ENCODE peak calls at places on chromosomes 1 and 21, in four cellular contexts. H, D, X and J are unnamed samples.
A peak's percentile ranks its signal among the peaks of the same experiment; 100 is the strongest.

GRCh38 chr1:51000651-51001050 is 30.6 kb downstream of the CDKN2C start:
- DNase-seq in H (no peak), D (no peak), X (no peak), J (no peak)

GRCh38 chr1:155173478-155174333 is at the start of gene TRIM46:
- DNase-seq in H (peak; percentile 34), D (peak; percentile 81), X (peak; percentile 68), J (peak; percentile 66)

GRCh38 chr1:192579319-192579738 is 3.8 kb downstream of the RGS1 start:
- DNase-seq in D (no peak), X (peak; percentile 80), H (peak; percentile 28), J (no peak)

GRCh38 chr1:107153033-107153432 is 12.2 kb downstream of the NTNG1 start:
- DNase-seq in X (no peak), D (no peak), H (no peak), J (no peak)

GRCh38 chr1:37726191-37726590 is 33.9 kb downstream of the CDCA8 start:
- DNase-seq in D (no peak), X (no peak), H (no peak), J (no peak)

GRCh38 chr21:33539612-33540011 is 2.3 kb downstream of the GART start:
- DNase-seq in X (no peak), H (peak; percentile 67), D (no peak), J (no peak)

GRCh38 chr1:201756411-201756810 is 72.5 kb upstream of the IPO9 start:
- DNase-seq in X (peak; percentile 65), D (no peak), H (peak; percentile 80), J (no peak)

GRCh38 chr1:227234998-227235405 is 83.3 kb downstream of the CDC42BPA start:
- DNase-seq in H (peak; percentile 73), D (peak; percentile 40), X (peak; percentile 76), J (no peak)

GRCh38 chr1:107140703-107141490 is at the start of gene NTNG1:
- DNase-seq in X (no peak), D (peak; percentile 45), H (no peak), J (peak; percentile 15)

GRCh38 chr1:155077346-155077745 is 1.3 kb upstream of the EFNA3 start:
- DNase-seq in H (no peak), D (no peak), X (no peak), J (no peak)

GRCh38 chr1:39776886-39777683 is 5.9 kb upstream of the OXCT2 start:
- DNase-seq in D (no peak), H (no peak), X (no peak), J (no peak)

GRCh38 chr1:188706742-188707141 is 1770.9 kb downstream of the BRINP3 start:
- DNase-seq in H (peak; percentile 89), X (peak; percentile 85), D (no peak), J (no peak)

GRCh38 chr1:51877434-51878306 is 857 bp downstream of the NRDC start:
- DNase-seq in H (peak; percentile 42), X (peak; percentile 72), D (peak; percentile 38), J (no peak)

GRCh38 chr1:71770121-71770520 is 512.2 kb downstream of the NEGR1 start:
- DNase-seq in X (no peak), H (peak; percentile 77), D (no peak), J (no peak)

GRCh38 chr1:224697888-224698450 is 81.9 kb downstream of the CNIH3 start:
- DNase-seq in H (no peak), X (no peak), D (no peak), J (no peak)

GRCh38 chr1:32361674-32362473 is 411 bp downstream of the FAM229A start:
- DNase-seq in D (peak; percentile 58), H (no peak), X (peak; percentile 42), J (no peak)

GRCh38 chr1:92486251-92487077 is at the start of gene GFI1:
- DNase-seq in H (no peak), X (peak; percentile 13), D (peak; percentile 75), J (peak; percentile 35)

GRCh38 chr1:8970870-8971337 is 25.2 kb downstream of the CA6 start:
- DNase-seq in D (no peak), X (no peak), H (no peak), J (no peak)

GRCh38 chr1:12580054-12580887 is 37.7 kb downstream of the DHRS3 start:
- DNase-seq in D (no peak), X (peak; percentile 43), H (peak; percentile 51), J (no peak)

GRCh38 chr1:88060112-88060673 is 623.9 kb upstream of the PKN2 start:
- DNase-seq in D (no peak), H (no peak), X (no peak), J (no peak)

GRCh38 chr1:222974496-222974895 is 159.7 kb downstream of the DISP1 start:
- DNase-seq in H (peak; percentile 94), D (no peak), X (peak; percentile 94), J (no peak)

GRCh38 chr1:177517556-177517955 is 346.8 kb downstream of the BRINP2 start:
- DNase-seq in X (peak; percentile 47), D (no peak), H (peak; percentile 24), J (no peak)

DNA sequence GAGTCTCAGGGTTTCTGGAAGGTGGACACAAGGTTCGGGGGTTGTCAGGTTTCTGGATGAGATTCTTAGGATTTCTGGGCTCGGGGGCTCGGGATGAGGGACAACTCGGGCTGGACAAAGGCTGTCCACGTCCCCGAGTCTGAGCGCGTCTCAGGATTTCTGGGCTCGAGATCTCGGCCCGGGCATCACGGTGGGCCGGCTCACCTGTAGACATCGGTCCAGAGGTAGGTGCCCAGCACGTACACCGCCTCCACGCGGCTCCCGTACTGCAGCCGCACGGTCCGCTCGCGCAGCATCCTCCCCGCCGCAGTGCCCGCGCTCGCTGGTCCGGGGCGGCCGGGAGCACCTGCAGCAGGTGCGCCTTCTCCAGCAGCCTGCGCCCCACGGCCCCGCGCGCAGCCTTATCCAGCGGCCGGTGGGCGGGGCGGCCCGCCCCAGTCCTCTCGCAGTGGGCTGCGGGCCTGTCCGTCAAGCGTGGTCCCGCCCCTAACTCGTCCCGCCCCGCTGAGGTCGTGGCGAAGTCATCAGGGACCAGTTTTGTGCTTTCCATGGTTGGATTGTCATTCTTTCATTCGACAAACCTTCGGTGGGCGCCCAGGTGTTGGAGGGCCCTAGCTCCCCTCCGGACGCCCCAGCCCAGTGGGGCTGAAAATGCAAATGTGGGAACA is at the start of gene PADI2:
- DNase-seq in H (peak; percentile 12), X (peak; percentile 44), D (peak; percentile 80), J (peak; percentile 57)
- H3K14ac ChIP-seq in H (no peak within 1 kb of the TSS), X (no peak within 1 kb of the TSS), D (peak within 1 kb of the TSS; percentile 10), J (peak within 1 kb of the TSS; percentile 15)

DNA sequence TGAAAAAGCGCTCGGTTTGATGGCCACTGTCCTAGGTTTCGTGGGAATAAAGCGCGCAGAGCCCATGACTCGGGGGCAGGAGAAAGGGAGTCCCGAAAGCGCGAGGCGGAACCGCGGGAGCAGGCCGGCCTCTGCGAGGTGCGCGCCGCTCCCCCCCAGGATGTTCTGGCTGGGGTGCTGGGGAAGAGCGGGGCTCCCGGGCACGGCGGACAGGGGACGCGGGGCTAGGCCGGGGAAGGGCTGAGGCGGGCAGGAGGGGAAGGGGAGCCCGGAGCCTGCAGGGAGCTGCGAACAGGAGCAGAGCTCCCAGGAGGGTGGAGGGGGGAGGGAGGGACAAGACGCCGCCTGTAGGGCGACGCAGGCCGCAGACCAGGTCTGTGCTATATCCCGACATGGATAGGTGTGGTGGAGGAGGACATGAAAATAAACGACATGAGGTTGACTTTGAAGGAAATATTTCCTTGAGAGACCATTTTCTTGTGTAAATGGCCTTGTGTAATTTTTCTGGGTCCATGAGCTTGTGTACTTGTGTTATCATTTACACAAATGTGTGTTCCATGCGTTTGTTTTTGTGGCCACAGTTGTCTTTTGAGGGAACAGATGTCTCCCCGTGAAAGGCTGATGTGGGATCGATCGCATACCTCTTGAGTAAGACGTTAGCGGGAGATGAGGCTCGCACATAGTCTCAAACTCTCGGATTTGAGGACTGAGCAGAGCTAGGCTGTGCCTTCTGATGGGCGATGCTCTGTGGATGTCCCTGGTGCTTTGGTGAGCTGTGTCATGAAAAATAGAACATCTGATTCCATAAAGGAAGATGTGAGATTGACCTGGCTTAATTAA is 1.3 kb downstream of the PCNT start:
- DNase-seq in D (peak; percentile 75), H (peak; percentile 47), X (peak; percentile 71), J (peak; percentile 38)
- H2BK5ac ChIP-seq in D (no peak overlapping the region), H (peak overlapping the region; percentile 62), X (no peak overlapping the region), J (peak overlapping the region; percentile 93)

DNA sequence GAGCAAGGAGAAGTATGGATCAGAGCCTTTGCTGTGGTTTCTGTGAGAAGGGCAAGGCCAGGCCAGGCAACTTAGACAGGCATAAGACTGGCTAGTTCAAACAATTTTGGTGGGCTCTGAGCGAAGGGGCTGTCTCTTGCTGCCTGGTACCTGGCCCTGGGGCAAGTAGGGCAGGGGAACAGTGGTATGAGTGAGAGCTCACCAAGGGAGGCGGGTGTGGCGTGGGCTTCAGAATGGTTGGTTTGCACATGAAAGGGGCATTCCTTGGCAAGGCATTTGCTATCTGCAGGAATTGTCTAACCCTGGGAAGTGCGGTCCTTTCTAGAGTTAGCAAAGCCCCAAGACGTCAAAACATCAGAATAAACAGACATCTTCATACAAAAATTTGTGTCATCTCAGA is 210.5 kb downstream of the CAMTA1 start:
- DNase-seq in H (no peak), D (no peak), X (no peak), J (no peak)
- H3K14ac ChIP-seq in H (no peak overlapping the region), D (no peak overlapping the region), X (no peak overlapping the region), J (no peak overlapping the region)

GRCh38 chr1:33713058-33713877 is 150.6 kb upstream of the HMGB4 start:
- DNase-seq in X (no peak), D (no peak), H (no peak), J (no peak)

GRCh38 chr1:33712176-33712575 is 151.7 kb upstream of the HMGB4 start:
- DNase-seq in D (no peak), X (no peak), H (no peak), J (peak; percentile 17)

GRCh38 chr1:33710989-33711388 is 152.9 kb upstream of the HMGB4 start:
- DNase-seq in X (no peak), D (no peak), H (peak; percentile 2), J (no peak)

GRCh38 chr1:33709780-33710713 is 153.8 kb upstream of the HMGB4 start:
- DNase-seq in D (no peak), X (no peak), H (no peak), J (no peak)

DNA sequence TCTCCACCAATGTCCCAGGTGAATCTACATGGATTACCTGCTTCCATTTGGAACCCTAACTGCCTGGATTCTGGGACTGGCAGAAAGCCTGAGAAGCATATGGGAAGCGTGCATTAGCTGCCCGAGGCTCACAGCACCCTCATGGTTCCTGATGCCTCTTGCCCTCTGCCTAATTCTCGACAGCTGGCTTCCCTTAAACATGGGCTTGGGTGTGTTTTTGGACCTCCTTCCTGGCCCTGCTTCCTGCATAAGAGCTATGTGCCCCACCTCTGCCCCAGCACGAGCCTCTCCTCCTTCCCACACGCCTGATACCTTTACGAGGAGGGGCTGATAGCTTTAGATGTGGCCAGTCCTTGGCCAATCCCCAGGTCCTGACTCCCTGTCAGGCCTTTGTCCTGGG is 152.4 kb upstream of the HMGB4 start:
- DNase-seq in H (no peak), X (no peak), D (no peak), J (no peak)
- H2BK5ac ChIP-seq in H (no peak overlapping the region), X (no peak overlapping the region), D (no peak overlapping the region), J (peak overlapping the region; percentile 54)

GRCh38 chr1:164702216-164702615 is 143.2 kb downstream of the PBX1 start:
- DNase-seq in D (no peak), X (peak; percentile 52), H (peak; percentile 71), J (no peak)

GRCh38 chr1:164703971-164704411 is 145.0 kb downstream of the PBX1 start:
- DNase-seq in D (no peak), H (no peak), X (no peak), J (no peak)

GRCh38 chr1:164702664-164703063 is 143.7 kb downstream of the PBX1 start:
- DNase-seq in H (no peak), X (no peak), D (no peak), J (no peak)

GRCh38 chr1:164704954-164705353 is 146.0 kb downstream of the PBX1 start:
- DNase-seq in X (no peak), H (no peak), D (no peak), J (no peak)

GRCh38 chr1:164703415-164703814 is 144.4 kb downstream of the PBX1 start:
- DNase-seq in X (no peak), H (no peak), D (no peak), J (no peak)
- H3K14ac ChIP-seq in X (no peak overlapping the region), H (no peak overlapping the region), D (no peak overlapping the region), J (no peak overlapping the region)